ENCODE peak calls at places on chromosome 6, in four cellular contexts. One of them, this sample, is unnamed.

GRCh38 chr6:115838763-115839401 is 221.8 kb downstream of the FRK start:
- DNase-seq in K562: peak; percentile 50
- DNase-seq in HepG2: peak; percentile 50
- DNase-seq in A549: peak; percentile 48
- DNase-seq in this sample: peak; percentile 57

GRCh38 chr6:36851149-36851614 is 11.9 kb upstream of the CPNE5 start:
- DNase-seq in HepG2: peak; percentile 69
- DNase-seq in A549: peak; percentile 45
- DNase-seq in K562: peak; percentile 65
- DNase-seq in this sample: peak; percentile 71

GRCh38 chr6:88763160-88763559 is 200.3 kb downstream of the RNGTT start:
- DNase-seq in K562: no peak
- DNase-seq in A549: peak; percentile 22
- DNase-seq in HepG2: no peak
- DNase-seq in this sample: no peak

GRCh38 chr6:149031545-149032317 is 284.9 kb downstream of the UST start:
- DNase-seq in K562: no peak
- DNase-seq in A549: peak; percentile 91
- DNase-seq in HepG2: peak; percentile 9
- DNase-seq in this sample: no peak

GRCh38 chr6:157481189-157481864 is 100.3 kb downstream of the ZDHHC14 start:
- DNase-seq in HepG2: no peak
- DNase-seq in A549: no peak
- DNase-seq in K562: no peak
- DNase-seq in this sample: no peak

GRCh38 chr6:55826941-55827340 is 48.4 kb downstream of the BMP5 start:
- DNase-seq in K562: no peak
- DNase-seq in A549: no peak
- DNase-seq in HepG2: no peak
- DNase-seq in this sample: no peak

GRCh38 chr6:2021713-2022125 is 223.7 kb downstream of the GMDS start:
- DNase-seq in K562: no peak
- DNase-seq in HepG2: no peak
- DNase-seq in A549: no peak
- DNase-seq in this sample: no peak

GRCh38 chr6:165847407-165848098 is 184.5 kb upstream of the PDE10A start:
- DNase-seq in A549: no peak
- DNase-seq in K562: no peak
- DNase-seq in HepG2: no peak
- DNase-seq in this sample: no peak

GRCh38 chr6:106883808-106884262 is 90.7 kb downstream of the CD24 start:
- DNase-seq in K562: no peak
- DNase-seq in HepG2: peak; percentile 36
- DNase-seq in A549: peak; percentile 35
- DNase-seq in this sample: no peak

GRCh38 chr6:11218827-11219826 is 13.3 kb downstream of the NEDD9 start:
- DNase-seq in A549: peak; percentile 93
- DNase-seq in HepG2: peak; percentile 99
- DNase-seq in K562: no peak
- DNase-seq in this sample: no peak

GRCh38 chr6:75748743-75749538 is at the start of gene MYO6:
- DNase-seq in HepG2: peak; percentile 26
- DNase-seq in K562: peak; percentile 76
- DNase-seq in A549: peak; percentile 48
- DNase-seq in this sample: peak; percentile 85

GRCh38 chr6:169936355-169936975 is 185.0 kb downstream of the ERMARD start:
- DNase-seq in HepG2: no peak
- DNase-seq in K562: no peak
- DNase-seq in A549: no peak
- DNase-seq in this sample: no peak

GRCh38 chr6:24191346-24191745 is 65.3 kb downstream of the NRSN1 start:
- DNase-seq in K562: no peak
- DNase-seq in A549: no peak
- DNase-seq in HepG2: no peak
- DNase-seq in this sample: no peak

GRCh38 chr6:46491201-46491788 is at the start of gene RCAN2:
- DNase-seq in K562: no peak
- DNase-seq in HepG2: peak; percentile 27
- DNase-seq in A549: peak; percentile 17
- DNase-seq in this sample: peak; percentile 61

GRCh38 chr6:146876271-146877151 is 277.7 kb downstream of the ADGB start:
- DNase-seq in K562: peak; percentile 81
- DNase-seq in HepG2: no peak
- DNase-seq in A549: peak; percentile 10
- DNase-seq in this sample: no peak

GRCh38 chr6:122530440-122531046 is 58.9 kb upstream of the SERINC1 start:
- DNase-seq in A549: peak; percentile 49
- DNase-seq in HepG2: peak; percentile 69
- DNase-seq in K562: peak; percentile 53
- DNase-seq in this sample: peak; percentile 15

GRCh38 chr6:154343473-154344308 is 12.9 kb downstream of the IPCEF1 start:
- DNase-seq in K562: peak; percentile 23
- DNase-seq in HepG2: no peak
- DNase-seq in A549: peak; percentile 43
- DNase-seq in this sample: peak; percentile 60

GRCh38 chr6:87102296-87102695 is 7.4 kb upstream of the CGA start:
- DNase-seq in HepG2: no peak
- DNase-seq in K562: no peak
- DNase-seq in A549: no peak
- DNase-seq in this sample: no peak

GRCh38 chr6:25061289-25061945 is 125.7 kb upstream of the RIPOR2 start:
- DNase-seq in K562: no peak
- DNase-seq in A549: no peak
- DNase-seq in HepG2: no peak
- DNase-seq in this sample: no peak

GRCh38 chr6:153126218-153126617 is 4.9 kb downstream of the RGS17 start:
- DNase-seq in HepG2: no peak
- DNase-seq in K562: no peak
- DNase-seq in A549: no peak
- DNase-seq in this sample: no peak

GRCh38 chr6:148771212-148771601 is 24.4 kb downstream of the UST start:
- DNase-seq in HepG2: no peak
- DNase-seq in A549: no peak
- DNase-seq in K562: no peak
- DNase-seq in this sample: no peak

GRCh38 chr6:71031912-71032311 is 75.1 kb upstream of the B3GAT2 start:
- DNase-seq in HepG2: peak; percentile 77
- DNase-seq in A549: no peak
- DNase-seq in K562: no peak
- DNase-seq in this sample: no peak

GRCh38 chr6:35267897-35268296 is 8.4 kb downstream of the ZNF76 start:
- DNase-seq in A549: no peak
- DNase-seq in HepG2: no peak
- DNase-seq in K562: no peak
- DNase-seq in this sample: no peak

GRCh38 chr6:150336299-150336698 is 32.5 kb upstream of the IYD start:
- DNase-seq in K562: no peak
- DNase-seq in HepG2: no peak
- DNase-seq in A549: no peak
- DNase-seq in this sample: no peak

GRCh38 chr6:14274552-14275492 is 157.2 kb downstream of the CD83 start:
- DNase-seq in A549: no peak
- DNase-seq in K562: no peak
- DNase-seq in HepG2: no peak
- DNase-seq in this sample: no peak

GRCh38 chr6:37134622-37135191 is 35.2 kb upstream of the PIM1 start:
- DNase-seq in HepG2: no peak
- DNase-seq in K562: no peak
- DNase-seq in A549: peak; percentile 96
- DNase-seq in this sample: no peak

GRCh38 chr6:111692327-111693164 is 86.9 kb upstream of the TRAF3IP2 start:
- DNase-seq in K562: no peak
- DNase-seq in A549: no peak
- DNase-seq in HepG2: peak; percentile 69
- DNase-seq in this sample: no peak

GRCh38 chr6:130693944-130694343 is 133.3 kb upstream of the SMLR1 start:
- DNase-seq in A549: no peak
- DNase-seq in K562: no peak
- DNase-seq in HepG2: no peak
- DNase-seq in this sample: no peak

GRCh38 chr6:128966934-128967333 is 84.0 kb downstream of the LAMA2 start:
- DNase-seq in K562: no peak
- DNase-seq in HepG2: no peak
- DNase-seq in A549: no peak
- DNase-seq in this sample: no peak

GRCh38 chr6:128964771-128965170 is 81.8 kb downstream of the LAMA2 start:
- DNase-seq in HepG2: no peak
- DNase-seq in K562: no peak
- DNase-seq in A549: no peak
- DNase-seq in this sample: no peak

GRCh38 chr6:128964233-128964755 is 81.4 kb downstream of the LAMA2 start:
- DNase-seq in HepG2: no peak
- DNase-seq in K562: no peak
- DNase-seq in A549: no peak
- DNase-seq in this sample: no peak

GRCh38 chr6:128963561-128963960 is 80.6 kb downstream of the LAMA2 start:
- DNase-seq in A549: no peak
- DNase-seq in HepG2: no peak
- DNase-seq in K562: no peak
- DNase-seq in this sample: no peak
- TF ChIP-seq RNF2 in A549: no peak
- TF ChIP-seq RNF2 in HepG2: no peak
- TF ChIP-seq RNF2 in K562: no peak
- TF ChIP-seq RNF2 in this sample: no peak

GRCh38 chr6:167840526-167841179 is 13.9 kb downstream of the AFDN start:
- DNase-seq in HepG2: no peak
- DNase-seq in K562: no peak
- DNase-seq in A549: no peak
- DNase-seq in this sample: no peak
- TF ChIP-seq RNF2 in HepG2: no peak
- TF ChIP-seq RNF2 in K562: no peak
- TF ChIP-seq RNF2 in A549: no peak
- TF ChIP-seq RNF2 in this sample: no peak

DNA sequence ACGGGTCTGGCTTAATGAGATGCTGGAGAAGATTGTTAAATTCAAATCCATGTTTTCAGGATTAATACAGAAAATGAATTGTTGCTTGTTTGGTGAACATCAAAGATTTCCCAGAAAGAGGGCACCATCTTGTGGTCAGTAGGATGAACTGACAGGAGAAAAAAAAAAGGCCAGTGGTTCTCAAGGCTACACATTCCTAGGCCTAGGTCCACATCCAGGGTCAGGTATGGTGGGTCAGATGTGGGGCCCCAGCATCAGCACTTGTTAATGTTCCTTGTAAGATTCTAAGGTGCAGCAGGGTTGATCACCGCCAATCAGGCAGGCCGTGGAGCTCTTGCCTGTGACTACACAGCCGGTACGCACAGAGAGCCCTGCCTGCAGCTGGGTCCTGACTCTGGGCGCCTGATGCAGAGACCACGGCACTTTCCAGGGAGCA is 34.0 kb upstream of the FOXO3 start:
- DNase-seq in HepG2: peak; percentile 55
- DNase-seq in A549: peak; percentile 41
- DNase-seq in K562: peak; percentile 50
- DNase-seq in this sample: no peak
- TF ChIP-seq RNF2 in HepG2: no peak
- TF ChIP-seq RNF2 in A549: no peak
- TF ChIP-seq RNF2 in K562: no peak
- TF ChIP-seq RNF2 in this sample: no peak

GRCh38 chr6:3748208-3748701 is 3.3 kb downstream of the PXDC1 start:
- DNase-seq in HepG2: peak; percentile 85
- DNase-seq in A549: peak; percentile 75
- DNase-seq in K562: peak; percentile 81
- DNase-seq in this sample: no peak
- TF ChIP-seq RNF2 in HepG2: no peak
- TF ChIP-seq RNF2 in A549: no peak
- TF ChIP-seq RNF2 in K562: no peak
- TF ChIP-seq RNF2 in this sample: no peak

DNA sequence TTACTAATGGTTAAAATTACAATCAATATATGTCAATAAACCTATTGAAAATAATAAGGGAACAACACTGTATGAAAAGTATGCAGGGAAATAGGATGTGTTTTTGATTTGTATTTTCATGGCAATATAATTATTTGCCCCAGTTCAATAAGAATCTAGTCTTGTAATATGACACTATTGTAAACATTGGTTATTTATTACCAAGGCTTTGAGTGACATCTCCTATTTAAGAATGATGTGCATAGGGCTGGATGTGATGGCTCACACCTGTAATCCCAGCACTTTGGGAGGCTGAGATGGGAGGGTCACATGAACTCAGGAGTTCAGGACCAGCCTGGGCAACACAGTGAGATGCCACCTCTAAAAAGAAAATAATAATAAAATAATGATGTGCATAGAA is 78.6 kb upstream of the DTNBP1 start:
- DNase-seq in A549: no peak
- DNase-seq in K562: no peak
- DNase-seq in HepG2: no peak
- DNase-seq in this sample: no peak
- TF ChIP-seq RNF2 in A549: no peak
- TF ChIP-seq RNF2 in K562: no peak
- TF ChIP-seq RNF2 in HepG2: no peak
- TF ChIP-seq RNF2 in this sample: no peak

GRCh38 chr6:285030-285771 is 7.1 kb upstream of the DUSP22 start:
- DNase-seq in HepG2: no peak
- DNase-seq in A549: no peak
- DNase-seq in K562: no peak
- DNase-seq in this sample: no peak
- TF ChIP-seq RNF2 in HepG2: no peak
- TF ChIP-seq RNF2 in A549: no peak
- TF ChIP-seq RNF2 in K562: no peak
- TF ChIP-seq RNF2 in this sample: no peak

GRCh38 chr6:138230759-138231398 is 12.6 kb upstream of the PBOV1 start:
- DNase-seq in A549: no peak
- DNase-seq in K562: no peak
- DNase-seq in HepG2: no peak
- DNase-seq in this sample: no peak

GRCh38 chr6:138229072-138229471 is 10.8 kb upstream of the PBOV1 start:
- DNase-seq in K562: no peak
- DNase-seq in A549: no peak
- DNase-seq in HepG2: no peak
- DNase-seq in this sample: no peak

GRCh38 chr6:138229663-138230194 is 11.4 kb upstream of the PBOV1 start:
- DNase-seq in A549: no peak
- DNase-seq in K562: no peak
- DNase-seq in HepG2: no peak
- DNase-seq in this sample: no peak

GRCh38 chr6:138234363-138234762 is 16.1 kb upstream of the PBOV1 start:
- DNase-seq in HepG2: no peak
- DNase-seq in A549: no peak
- DNase-seq in K562: no peak
- DNase-seq in this sample: no peak

DNA sequence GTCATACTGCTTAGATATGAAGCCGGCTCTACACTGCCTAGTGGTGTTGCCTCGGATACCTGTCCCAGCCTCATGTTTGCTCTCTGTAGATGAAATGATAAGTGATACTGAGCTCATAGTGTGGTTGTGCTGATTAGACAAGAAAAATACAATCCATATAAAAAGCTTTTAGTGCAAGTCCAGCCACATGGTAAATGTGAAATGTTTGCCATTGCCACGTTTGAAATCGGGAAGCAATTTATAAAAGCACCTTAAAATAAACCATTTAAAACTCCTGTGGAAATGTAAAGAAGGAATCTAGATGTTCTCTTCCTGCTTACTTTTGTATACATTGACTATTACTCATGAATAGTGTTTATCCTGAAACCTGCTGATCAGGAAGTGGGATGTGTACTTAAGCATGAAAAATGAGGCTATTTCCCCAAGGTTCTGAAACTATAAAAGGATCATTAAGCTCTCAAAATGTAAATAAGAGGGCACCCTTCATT is 13.2 kb upstream of the PBOV1 start:
- DNase-seq in A549: no peak
- DNase-seq in HepG2: peak; percentile 72
- DNase-seq in K562: no peak
- DNase-seq in this sample: no peak
- TF ChIP-seq RNF2 in A549: no peak
- TF ChIP-seq RNF2 in HepG2: no peak
- TF ChIP-seq RNF2 in K562: no peak
- TF ChIP-seq RNF2 in this sample: no peak